ENCODE peak calls at places on chromosomes 6 and 20, in seven cellular contexts. Z is Caki2; E is HepG2; S is H9; H is stimulated activated naive CD8-positive, alpha-beta T cell treated with anti-CD3 and anti-CD28 coated beads, Interleukin-15, Interleukin-2, amounts not matched to agents 100 U/mL and 50 U/mL, for 24 hours; Y is stimulated activated naive B cell treated with anti-CD40 and anti-IgM and Interleukin-4, amounts not matched to agents 10 μg/mL and 1 μg/mL and 100 μg/mL, for 72 hours; P is COR-L47. T is an unnamed sample.
A peak's percentile ranks its signal among the peaks of the same experiment; 100 is the strongest.

GRCh38 chr6:166904101-166904746 is 52.1 kb downstream of the RNASET2 start:
- DNase-seq in Z (no peak), E (no peak), S (peak; percentile 60), H (no peak), Y (no peak), P (peak; percentile 50), T (no peak)

GRCh38 chr6:19301980-19302379 is 535.2 kb upstream of the ID4 start:
- DNase-seq in Z (peak; percentile 82), E (no peak), S (no peak), H (no peak), Y (no peak), P (no peak), T (no peak)

GRCh38 chr20:62931464-62931863 is 5.2 kb upstream of the DIDO1 start:
- DNase-seq in Z (no peak), E (no peak), S (no peak), H (no peak), Y (no peak), P (no peak), T (no peak)

GRCh38 chr6:40997256-40997957 is 41.6 kb downstream of the UNC5CL start:
- DNase-seq in Z (peak; percentile 84), E (peak; percentile 95), S (peak; percentile 88), H (no peak), Y (no peak), P (peak; percentile 17), T (peak; percentile 56)

GRCh38 chr20:50663095-50663821 is 28.1 kb downstream of the RIPOR3 start:
- DNase-seq in Z (peak; percentile 79), E (peak; percentile 84), S (peak; percentile 48), H (no peak), Y (no peak), P (no peak), T (no peak)

GRCh38 chr6:447381-448165 is 56.0 kb downstream of the IRF4 start:
- DNase-seq in Z (no peak), E (no peak), S (peak; percentile 17), H (no peak), Y (no peak), P (no peak), T (no peak)

GRCh38 chr6:158942349-158942748 is 57.7 kb downstream of the RSPH3 start:
- DNase-seq in Z (no peak), E (no peak), S (no peak), H (no peak), Y (no peak), P (no peak), T (no peak)

GRCh38 chr6:162123797-162124196 is 603.8 kb downstream of the PRKN start:
- DNase-seq in Z (no peak), E (no peak), S (no peak), H (no peak), Y (no peak), P (no peak), T (no peak)

GRCh38 chr6:53358440-53359087 is 9.8 kb upstream of the ELOVL5 start:
- DNase-seq in Z (no peak), E (no peak), S (no peak), H (no peak), Y (no peak), P (no peak), T (no peak)